ENCODE peak calls at places on chromosomes 4 and X, in five cellular contexts. X, V, D, M and O are unnamed samples.

GRCh38 chr4:102390438-102390837 is 45.2 kb upstream of the SLC39A8 start:
- DNase-seq in X (peak; percentile 60), D (no peak), V (no peak), M (no peak), O (peak; percentile 70)

GRCh38 chr4:185463541-185463940 is 8.0 kb downstream of the CCDC110 start:
- DNase-seq in M (no peak), X (no peak), V (no peak), D (no peak), O (no peak)

GRCh38 chrX:10087391-10087790 is 69.4 kb upstream of the CLCN4 start:
- DNase-seq in X (no peak), D (no peak), V (no peak), M (no peak), O (no peak)

GRCh38 chr4:151957163-151957562 is 196.4 kb upstream of the GATB start:
- DNase-seq in D (peak; percentile 88), X (no peak), V (no peak), M (no peak), O (no peak)

GRCh38 chr4:7814451-7814850 is 125.2 kb downstream of the AFAP1 start:
- DNase-seq in X (no peak), D (no peak), M (no peak), V (no peak), O (no peak)

GRCh38 chr4:88008133-88008621 is 742 bp downstream of the PKD2 start:
- DNase-seq in V (no peak), M (peak; percentile 81), X (peak; percentile 35), D (peak; percentile 75), O (peak; percentile 80)

GRCh38 chr4:78165758-78166157 is 108.6 kb downstream of the FRAS1 start:
- DNase-seq in D (no peak), X (no peak), M (no peak), V (no peak), O (no peak)

GRCh38 chr4:103198111-103198765 is at the start of gene CENPE:
- DNase-seq in M (peak; percentile 88), X (peak; percentile 83), D (peak; percentile 95), V (peak; percentile 83), O (peak; percentile 94)

GRCh38 chr4:6501171-6501570 is 28.8 kb upstream of the PPP2R2C start:
- DNase-seq in X (no peak), M (peak; percentile 37), D (no peak), V (no peak), O (no peak)

GRCh38 chr4:113328514-113328913 is 279.1 kb downstream of the ANK2 start:
- DNase-seq in D (peak; percentile 63), X (peak; percentile 26), V (no peak), M (peak; percentile 28), O (peak; percentile 23)

GRCh38 chrX:2185341-2186082 is 315.3 kb downstream of the DHRSX start:
- DNase-seq in X (no peak), V (no peak), M (no peak), D (no peak), O (no peak)

GRCh38 chr4:48261288-48261687 is 8.3 kb downstream of the TEC start:
- DNase-seq in X (no peak), D (no peak), M (no peak), V (no peak), O (no peak)

GRCh38 chr4:83862471-83862870 is 326.6 kb downstream of the GPAT3 start:
- DNase-seq in X (no peak), V (no peak), D (no peak), M (no peak), O (no peak)

GRCh38 chrX:73851014-73852009 is 288.3 kb downstream of the CHIC1 start:
- DNase-seq in D (no peak), V (no peak), X (no peak), M (peak; percentile 70), O (no peak)

GRCh38 chrX:96753230-96753629 is 68.6 kb downstream of the DIAPH2 start:
- DNase-seq in V (no peak), D (no peak), M (no peak), X (no peak), O (no peak)

GRCh38 chr4:2797545-2798305 is 4.8 kb downstream of the SH3BP2 start:
- DNase-seq in V (no peak), D (peak; percentile 1), M (peak; percentile 79), X (no peak), O (no peak)

GRCh38 chr4:11566440-11567022 is 137.8 kb upstream of the HS3ST1 start:
- DNase-seq in M (no peak), V (no peak), X (no peak), D (no peak), O (no peak)

GRCh38 chr4:187380181-187380581 is 615.4 kb upstream of the ZFP42 start:
- DNase-seq in D (peak; percentile 59), X (peak; percentile 42), M (no peak), V (peak; percentile 67), O (peak; percentile 17)

GRCh38 chr4:85498068-85498733 is 23.3 kb downstream of the ARHGAP24 start:
- DNase-seq in D (no peak), V (no peak), X (peak; percentile 73), M (no peak), O (peak; percentile 86)
- TF ChIP-seq EZH2phosphoT487 in D (no peak), V (no peak), X (no peak), M (no peak), O (no peak)

DNA sequence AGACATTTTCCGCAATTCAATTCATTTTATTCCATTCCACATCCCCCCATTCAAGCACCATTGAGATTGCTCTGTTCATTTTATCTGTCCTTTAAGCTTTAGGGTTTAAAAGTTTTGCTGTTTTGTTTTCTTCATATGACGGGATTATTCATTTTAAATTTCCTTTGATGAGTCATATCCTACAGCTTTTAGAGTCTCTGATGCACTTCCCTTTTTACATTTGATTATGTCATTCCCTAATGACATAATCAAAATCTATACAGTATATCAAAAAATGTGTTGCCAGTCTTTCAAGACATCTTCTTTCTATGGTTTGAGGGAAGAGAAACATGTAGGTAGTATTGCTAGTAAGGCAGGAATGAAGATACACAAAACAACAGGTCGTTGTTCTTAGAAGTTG is 456.3 kb downstream of the PDGFC start:
- DNase-seq in X (no peak), M (no peak), V (no peak), D (no peak), O (no peak)
- H3K9ac ChIP-seq in X (no peak overlapping the region), M (no peak overlapping the region), V (no peak overlapping the region), D (no peak overlapping the region), O (no peak overlapping the region)

GRCh38 chr4:126136922-126137781 is 822.4 kb downstream of the FAT4 start:
- DNase-seq in M (no peak), X (no peak), D (no peak), V (no peak), O (no peak)

DNA sequence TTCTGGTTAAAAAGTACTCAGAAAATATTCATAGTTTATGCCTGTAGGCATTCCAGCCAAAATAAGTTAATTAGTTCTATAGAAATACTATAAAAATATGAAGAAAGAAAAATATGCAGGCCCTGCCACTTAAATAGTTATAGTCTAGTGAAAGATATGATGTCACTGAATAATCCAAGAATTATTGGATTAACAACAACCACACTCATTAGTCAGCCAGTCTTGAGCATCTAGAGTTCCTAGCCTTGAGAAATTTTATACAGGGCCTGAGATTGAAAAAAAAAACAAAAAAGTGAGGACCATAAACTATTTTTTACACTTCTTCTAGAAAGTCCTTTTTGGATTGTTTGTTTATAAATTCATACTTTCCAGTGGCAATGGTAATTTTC is 823.0 kb downstream of the FAT4 start:
- DNase-seq in D (no peak), M (no peak), X (no peak), V (no peak), O (peak; percentile 5)
- TF ChIP-seq EZH2phosphoT487 in D (no peak), M (no peak), X (no peak), V (no peak), O (no peak)

GRCh38 chrX:27254663-27255062 is 208.5 kb downstream of the PPP4R3C start:
- DNase-seq in M (no peak), V (no peak), D (no peak), X (no peak), O (no peak)

GRCh38 chrX:27251369-27251768 is 211.8 kb downstream of the PPP4R3C start:
- DNase-seq in V (no peak), X (no peak), D (no peak), M (no peak), O (no peak)
- H3K9ac ChIP-seq in V (no peak overlapping the region), X (no peak overlapping the region), D (no peak overlapping the region), M (no peak overlapping the region), O (no peak overlapping the region)

GRCh38 chr4:21474195-21474594 is 474.4 kb downstream of the KCNIP4 start:
- DNase-seq in D (no peak), M (no peak), V (no peak), X (no peak), O (no peak)

DNA sequence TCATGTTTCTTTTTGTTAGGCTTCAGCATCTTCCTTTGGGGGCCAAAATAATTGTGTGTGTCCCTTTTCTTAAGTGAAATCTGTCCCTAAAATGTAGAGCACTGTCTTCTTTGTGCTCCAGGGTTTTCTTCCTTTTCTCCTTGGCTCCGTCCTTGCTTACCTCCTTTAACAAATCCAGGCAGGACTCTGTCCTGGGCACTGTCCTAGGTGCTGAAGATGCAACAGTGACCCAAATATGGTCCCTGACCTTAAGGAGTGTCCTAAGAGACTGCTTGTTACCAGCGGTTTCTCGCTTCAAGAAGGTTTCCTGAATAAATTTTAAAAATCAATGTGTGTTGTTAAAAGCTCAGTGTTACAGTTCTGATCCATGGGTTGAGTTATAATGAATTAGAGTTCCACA is 471.8 kb downstream of the KCNIP4 start:
- DNase-seq in V (no peak), M (no peak), X (peak; percentile 26), D (peak; percentile 81), O (peak; percentile 19)
- TF ChIP-seq EZH2phosphoT487 in V (no peak), M (no peak), X (no peak), D (no peak), O (no peak)

GRCh38 chr4:149176019-149176418 is 639.6 kb downstream of the IQCM start:
- DNase-seq in X (peak; percentile 13), V (no peak), D (peak; percentile 20), M (no peak), O (no peak)

GRCh38 chr4:149175549-149175948 is 640.1 kb downstream of the IQCM start:
- DNase-seq in V (no peak), X (no peak), M (no peak), D (no peak), O (no peak)

GRCh38 chr4:149168645-149169044 is 647.0 kb downstream of the IQCM start:
- DNase-seq in D (no peak), X (no peak), V (no peak), M (no peak), O (no peak)

GRCh38 chr4:149173241-149174013 is 642.2 kb downstream of the IQCM start:
- DNase-seq in V (no peak), X (no peak), D (no peak), M (no peak), O (no peak)
- H3K9ac ChIP-seq in V (no peak overlapping the region), X (no peak overlapping the region), D (no peak overlapping the region), M (no peak overlapping the region), O (no peak overlapping the region)